ENCODE peak calls at places on chromosomes 11 and 22, in nine cellular contexts. One of them, this sample, is unnamed.

GRCh38 chr11:119337581-119338317 is 2.9 kb downstream of the C1QTNF5 start:
- DNase-seq in psoas muscle: no peak
- DNase-seq in pancreas: no peak
- DNase-seq in gastrocnemius medialis: peak; percentile 15
- DNase-seq in transverse colon: no peak
- DNase-seq in tibial nerve: no peak
- DNase-seq in OCI-LY7: no peak
- DNase-seq in testis: no peak
- DNase-seq in uterus: no peak
- DNase-seq in this sample: no peak

GRCh38 chr11:71247551-71248250 is 4.7 kb downstream of the SHANK2 start:
- DNase-seq in pancreas: peak; percentile 49
- DNase-seq in OCI-LY7: no peak
- DNase-seq in gastrocnemius medialis: no peak
- DNase-seq in uterus: no peak
- DNase-seq in transverse colon: no peak
- DNase-seq in testis: peak; percentile 67
- DNase-seq in psoas muscle: no peak
- DNase-seq in tibial nerve: no peak
- DNase-seq in this sample: no peak

GRCh38 chr11:64644348-64645242 is 53.6 kb downstream of the SLC22A12 start:
- DNase-seq in testis: no peak
- DNase-seq in gastrocnemius medialis: no peak
- DNase-seq in pancreas: no peak
- DNase-seq in OCI-LY7: peak; percentile 37
- DNase-seq in transverse colon: no peak
- DNase-seq in psoas muscle: no peak
- DNase-seq in tibial nerve: no peak
- DNase-seq in uterus: no peak
- DNase-seq in this sample: no peak

GRCh38 chr11:72741429-72741833 is 10.8 kb downstream of the ARAP1 start:
- DNase-seq in pancreas: peak; percentile 41
- DNase-seq in tibial nerve: no peak
- DNase-seq in gastrocnemius medialis: no peak
- DNase-seq in OCI-LY7: peak; percentile 37
- DNase-seq in testis: peak; percentile 34
- DNase-seq in transverse colon: peak; percentile 52
- DNase-seq in psoas muscle: peak; percentile 63
- DNase-seq in uterus: no peak
- DNase-seq in this sample: no peak

GRCh38 chr22:20569059-20570058 is 61.9 kb downstream of the MED15 start:
- DNase-seq in pancreas: no peak
- DNase-seq in uterus: peak; percentile 71
- DNase-seq in tibial nerve: peak; percentile 72
- DNase-seq in testis: peak; percentile 77
- DNase-seq in psoas muscle: peak; percentile 89
- DNase-seq in transverse colon: peak; percentile 68
- DNase-seq in OCI-LY7: no peak
- DNase-seq in gastrocnemius medialis: peak; percentile 88
- DNase-seq in this sample: peak; percentile 91

GRCh38 chr22:38569181-38569971 is 607 bp downstream of the DMC1 start:
- DNase-seq in OCI-LY7: peak; percentile 84
- DNase-seq in gastrocnemius medialis: no peak
- DNase-seq in psoas muscle: no peak
- DNase-seq in pancreas: peak; percentile 56
- DNase-seq in transverse colon: peak; percentile 10
- DNase-seq in testis: peak; percentile 18
- DNase-seq in tibial nerve: no peak
- DNase-seq in uterus: peak; percentile 33
- DNase-seq in this sample: no peak

GRCh38 chr11:23405350-23405937 is 545.2 kb upstream of the CCDC179 start:
- DNase-seq in psoas muscle: no peak
- DNase-seq in transverse colon: no peak
- DNase-seq in OCI-LY7: no peak
- DNase-seq in pancreas: peak; percentile 51
- DNase-seq in gastrocnemius medialis: no peak
- DNase-seq in uterus: no peak
- DNase-seq in tibial nerve: no peak
- DNase-seq in testis: peak; percentile 13
- DNase-seq in this sample: no peak

GRCh38 chr11:10655931-10656576 is 37.5 kb downstream of the IRAG1 start:
- DNase-seq in tibial nerve: no peak
- DNase-seq in psoas muscle: no peak
- DNase-seq in testis: no peak
- DNase-seq in pancreas: no peak
- DNase-seq in transverse colon: no peak
- DNase-seq in uterus: no peak
- DNase-seq in gastrocnemius medialis: no peak
- DNase-seq in OCI-LY7: no peak
- DNase-seq in this sample: no peak

GRCh38 chr11:34565417-34566208 is 52.0 kb upstream of the ELF5 start:
- DNase-seq in uterus: no peak
- DNase-seq in gastrocnemius medialis: no peak
- DNase-seq in OCI-LY7: peak; percentile 5
- DNase-seq in testis: no peak
- DNase-seq in psoas muscle: no peak
- DNase-seq in transverse colon: no peak
- DNase-seq in tibial nerve: no peak
- DNase-seq in pancreas: no peak
- DNase-seq in this sample: no peak

GRCh38 chr22:27730649-27731433 is 70.7 kb downstream of the MN1 start:
- DNase-seq in gastrocnemius medialis: no peak
- DNase-seq in OCI-LY7: no peak
- DNase-seq in psoas muscle: no peak
- DNase-seq in testis: no peak
- DNase-seq in tibial nerve: no peak
- DNase-seq in uterus: no peak
- DNase-seq in transverse colon: no peak
- DNase-seq in pancreas: no peak
- DNase-seq in this sample: no peak

GRCh38 chr11:118834428-118835028 is 43.6 kb upstream of the DDX6 start:
- DNase-seq in transverse colon: no peak
- DNase-seq in OCI-LY7: no peak
- DNase-seq in tibial nerve: no peak
- DNase-seq in testis: no peak
- DNase-seq in pancreas: no peak
- DNase-seq in gastrocnemius medialis: no peak
- DNase-seq in uterus: no peak
- DNase-seq in psoas muscle: no peak
- DNase-seq in this sample: no peak

GRCh38 chr11:22780914-22781593 is 48.5 kb downstream of the SVIP start:
- DNase-seq in tibial nerve: no peak
- DNase-seq in transverse colon: no peak
- DNase-seq in pancreas: no peak
- DNase-seq in testis: no peak
- DNase-seq in gastrocnemius medialis: no peak
- DNase-seq in OCI-LY7: peak; percentile 32
- DNase-seq in psoas muscle: no peak
- DNase-seq in uterus: no peak
- DNase-seq in this sample: no peak

GRCh38 chr22:25658641-25659040 is 83.3 kb upstream of the MYO18B start:
- DNase-seq in uterus: peak; percentile 39
- DNase-seq in testis: no peak
- DNase-seq in OCI-LY7: no peak
- DNase-seq in gastrocnemius medialis: no peak
- DNase-seq in psoas muscle: no peak
- DNase-seq in transverse colon: no peak
- DNase-seq in tibial nerve: no peak
- DNase-seq in pancreas: no peak
- DNase-seq in this sample: no peak

GRCh38 chr11:92702037-92702436 is 267.4 kb upstream of the MTNR1B start:
- DNase-seq in OCI-LY7: no peak
- DNase-seq in transverse colon: no peak
- DNase-seq in testis: no peak
- DNase-seq in uterus: no peak
- DNase-seq in psoas muscle: no peak
- DNase-seq in pancreas: no peak
- DNase-seq in gastrocnemius medialis: no peak
- DNase-seq in tibial nerve: no peak
- DNase-seq in this sample: no peak

GRCh38 chr11:70078796-70079616 is 889 bp downstream of the ANO1 start:
- DNase-seq in uterus: no peak
- DNase-seq in transverse colon: no peak
- DNase-seq in gastrocnemius medialis: no peak
- DNase-seq in tibial nerve: no peak
- DNase-seq in OCI-LY7: no peak
- DNase-seq in psoas muscle: peak; percentile 38
- DNase-seq in testis: no peak
- DNase-seq in pancreas: no peak
- DNase-seq in this sample: no peak

GRCh38 chr11:23569134-23569533 is 708.9 kb upstream of the CCDC179 start:
- DNase-seq in testis: no peak
- DNase-seq in OCI-LY7: no peak
- DNase-seq in uterus: no peak
- DNase-seq in gastrocnemius medialis: no peak
- DNase-seq in transverse colon: no peak
- DNase-seq in tibial nerve: no peak
- DNase-seq in pancreas: no peak
- DNase-seq in psoas muscle: no peak
- DNase-seq in this sample: no peak

GRCh38 chr11:116499396-116500001 is 273.3 kb downstream of the BUD13 start:
- DNase-seq in testis: peak; percentile 96
- DNase-seq in uterus: peak; percentile 64
- DNase-seq in OCI-LY7: peak; percentile 56
- DNase-seq in pancreas: peak; percentile 87
- DNase-seq in tibial nerve: peak; percentile 83
- DNase-seq in psoas muscle: peak; percentile 77
- DNase-seq in gastrocnemius medialis: peak; percentile 39
- DNase-seq in transverse colon: peak; percentile 86
- DNase-seq in this sample: peak; percentile 67

GRCh38 chr11:100851129-100851528 is 164.0 kb downstream of the ARHGAP42 start:
- DNase-seq in transverse colon: no peak
- DNase-seq in OCI-LY7: no peak
- DNase-seq in gastrocnemius medialis: no peak
- DNase-seq in tibial nerve: no peak
- DNase-seq in testis: no peak
- DNase-seq in psoas muscle: no peak
- DNase-seq in pancreas: no peak
- DNase-seq in uterus: no peak
- DNase-seq in this sample: no peak

GRCh38 chr11:117497206-117497951 is 169.7 kb downstream of the CEP164 start:
- DNase-seq in uterus: no peak
- DNase-seq in OCI-LY7: no peak
- DNase-seq in tibial nerve: no peak
- DNase-seq in pancreas: no peak
- DNase-seq in psoas muscle: no peak
- DNase-seq in gastrocnemius medialis: no peak
- DNase-seq in transverse colon: no peak
- DNase-seq in testis: no peak
- DNase-seq in this sample: no peak

GRCh38 chr22:45671783-45672563 is at the start of gene ATXN10:
- DNase-seq in gastrocnemius medialis: peak; percentile 33
- DNase-seq in psoas muscle: peak; percentile 80
- DNase-seq in testis: peak; percentile 81
- DNase-seq in transverse colon: peak; percentile 56
- DNase-seq in OCI-LY7: peak; percentile 82
- DNase-seq in pancreas: peak; percentile 83
- DNase-seq in tibial nerve: peak; percentile 37
- DNase-seq in uterus: peak; percentile 68
- DNase-seq in this sample: no peak

GRCh38 chr22:45671051-45671782 is 417 bp upstream of the ATXN10 start:
- DNase-seq in tibial nerve: no peak
- DNase-seq in pancreas: peak; percentile 59
- DNase-seq in OCI-LY7: no peak
- DNase-seq in testis: peak; percentile 47
- DNase-seq in transverse colon: peak; percentile 16
- DNase-seq in uterus: no peak
- DNase-seq in psoas muscle: peak; percentile 55
- DNase-seq in gastrocnemius medialis: peak; percentile 17
- DNase-seq in this sample: no peak

GRCh38 chr22:45676024-45676423 is 4.4 kb downstream of the ATXN10 start:
- DNase-seq in pancreas: no peak
- DNase-seq in testis: no peak
- DNase-seq in uterus: no peak
- DNase-seq in transverse colon: no peak
- DNase-seq in psoas muscle: no peak
- DNase-seq in OCI-LY7: no peak
- DNase-seq in tibial nerve: no peak
- DNase-seq in gastrocnemius medialis: no peak
- DNase-seq in this sample: no peak

GRCh38 chr22:45673482-45674175 is 2.0 kb downstream of the ATXN10 start:
- DNase-seq in psoas muscle: no peak
- DNase-seq in tibial nerve: no peak
- DNase-seq in transverse colon: no peak
- DNase-seq in testis: no peak
- DNase-seq in OCI-LY7: no peak
- DNase-seq in pancreas: no peak
- DNase-seq in uterus: no peak
- DNase-seq in gastrocnemius medialis: no peak
- DNase-seq in this sample: no peak

GRCh38 chr22:45672564-45673481 is 1.2 kb downstream of the ATXN10 start:
- DNase-seq in OCI-LY7: peak; percentile 25
- DNase-seq in psoas muscle: no peak
- DNase-seq in testis: no peak
- DNase-seq in uterus: no peak
- DNase-seq in gastrocnemius medialis: no peak
- DNase-seq in transverse colon: no peak
- DNase-seq in tibial nerve: no peak
- DNase-seq in pancreas: no peak
- DNase-seq in this sample: no peak
- H3K27ac ChIP-seq in OCI-LY7: peak overlapping the region; percentile 60
- H3K27ac ChIP-seq in psoas muscle: peak overlapping the region; percentile 82
- H3K27ac ChIP-seq in testis: peak overlapping the region; percentile 97
- H3K27ac ChIP-seq in uterus: peak overlapping the region; percentile 85
- H3K27ac ChIP-seq in gastrocnemius medialis: peak overlapping the region; percentile 80
- H3K27ac ChIP-seq in transverse colon: peak overlapping the region; percentile 89
- H3K27ac ChIP-seq in tibial nerve: peak overlapping the region; percentile 76
- H3K27ac ChIP-seq in pancreas: peak overlapping the region; percentile 78
- H3K27ac ChIP-seq in this sample: peak overlapping the region; percentile 83

GRCh38 chr22:23233746-23234408 is 53.6 kb downstream of the BCR start:
- DNase-seq in OCI-LY7: no peak
- DNase-seq in psoas muscle: peak; percentile 76
- DNase-seq in pancreas: no peak
- DNase-seq in transverse colon: no peak
- DNase-seq in gastrocnemius medialis: no peak
- DNase-seq in tibial nerve: no peak
- DNase-seq in uterus: peak; percentile 37
- DNase-seq in testis: no peak
- DNase-seq in this sample: no peak
- H3K36me3 ChIP-seq in OCI-LY7: peaks cover 23% of the 10 kb centered on the region
- H3K36me3 ChIP-seq in psoas muscle: no peaks in the 10 kb centered on the region
- H3K36me3 ChIP-seq in pancreas: no peaks in the 10 kb centered on the region
- H3K36me3 ChIP-seq in transverse colon: no peaks in the 10 kb centered on the region
- H3K36me3 ChIP-seq in gastrocnemius medialis: no peaks in the 10 kb centered on the region
- H3K36me3 ChIP-seq in tibial nerve: no peaks in the 10 kb centered on the region
- H3K36me3 ChIP-seq in uterus: no peaks in the 10 kb centered on the region
- H3K36me3 ChIP-seq in testis: no peaks in the 10 kb centered on the region
- H3K36me3 ChIP-seq in this sample: no peaks in the 10 kb centered on the region

GRCh38 chr22:47592791-47593190 is 830.3 kb downstream of the TBC1D22A start:
- DNase-seq in testis: no peak
- DNase-seq in transverse colon: no peak
- DNase-seq in tibial nerve: no peak
- DNase-seq in gastrocnemius medialis: no peak
- DNase-seq in pancreas: no peak
- DNase-seq in uterus: no peak
- DNase-seq in OCI-LY7: no peak
- DNase-seq in psoas muscle: peak; percentile 22
- DNase-seq in this sample: peak; percentile 50
- H3K9me3 ChIP-seq in testis: no peaks in the 10 kb centered on the region
- H3K9me3 ChIP-seq in transverse colon: no peaks in the 10 kb centered on the region
- H3K9me3 ChIP-seq in tibial nerve: no peaks in the 10 kb centered on the region
- H3K9me3 ChIP-seq in gastrocnemius medialis: no peaks in the 10 kb centered on the region
- H3K9me3 ChIP-seq in pancreas: no peaks in the 10 kb centered on the region
- H3K9me3 ChIP-seq in uterus: no peaks in the 10 kb centered on the region
- H3K9me3 ChIP-seq in OCI-LY7: no peaks in the 10 kb centered on the region
- H3K9me3 ChIP-seq in psoas muscle: no peaks in the 10 kb centered on the region
- H3K9me3 ChIP-seq in this sample: no peaks in the 10 kb centered on the region

GRCh38 chr11:8069771-8070170 is 11.2 kb upstream of the TUB start:
- DNase-seq in uterus: no peak
- DNase-seq in gastrocnemius medialis: no peak
- DNase-seq in transverse colon: no peak
- DNase-seq in OCI-LY7: no peak
- DNase-seq in pancreas: peak; percentile 25
- DNase-seq in testis: no peak
- DNase-seq in tibial nerve: no peak
- DNase-seq in psoas muscle: no peak
- DNase-seq in this sample: peak; percentile 16
- H3K27ac ChIP-seq in uterus: peak overlapping the region; percentile 81
- H3K27ac ChIP-seq in gastrocnemius medialis: peak overlapping the region; percentile 53
- H3K27ac ChIP-seq in transverse colon: no peak overlapping the region
- H3K27ac ChIP-seq in OCI-LY7: no peak overlapping the region
- H3K27ac ChIP-seq in pancreas: no peak overlapping the region
- H3K27ac ChIP-seq in testis: no peak overlapping the region
- H3K27ac ChIP-seq in tibial nerve: peak overlapping the region; percentile 81
- H3K27ac ChIP-seq in psoas muscle: no peak overlapping the region
- H3K27ac ChIP-seq in this sample: no peak overlapping the region